ENCODE peak calls at places on chromosomes 13 and 19, in six cellular contexts. One of them, this sample, is unnamed.
A peak's percentile ranks its signal among the peaks of the same experiment; 100 is the strongest.

GRCh38 chr13:76014618-76015315 is 378.6 kb downstream of the LMO7 start:
- DNase-seq in testis: peak; percentile 82
- DNase-seq in T47D: no peak
- DNase-seq in stimulated activated CD4-positive, alpha-beta T cell treated with anti-CD3 and anti-CD28 coated beads, Interleukin-2, amount 100 ng/mL, for 48 hours: no peak
- DNase-seq in NCI-H1105 treated with DMSO at 0.1 percent for 48 hours: no peak
- DNase-seq in EL: peak; percentile 8
- DNase-seq in this sample: no peak

GRCh38 chr19:48182434-48182833 is 12.0 kb downstream of the ZSWIM9 start:
- DNase-seq in testis: peak; percentile 20
- DNase-seq in T47D: no peak
- DNase-seq in stimulated activated CD4-positive, alpha-beta T cell treated with anti-CD3 and anti-CD28 coated beads, Interleukin-2, amount 100 ng/mL, for 48 hours: no peak
- DNase-seq in NCI-H1105 treated with DMSO at 0.1 percent for 48 hours: no peak
- DNase-seq in EL: no peak
- DNase-seq in this sample: no peak

GRCh38 chr13:64551755-64552154 is 2678.4 kb downstream of the PCDH9 start:
- DNase-seq in testis: no peak
- DNase-seq in T47D: no peak
- DNase-seq in stimulated activated CD4-positive, alpha-beta T cell treated with anti-CD3 and anti-CD28 coated beads, Interleukin-2, amount 100 ng/mL, for 48 hours: no peak
- DNase-seq in NCI-H1105 treated with DMSO at 0.1 percent for 48 hours: no peak
- DNase-seq in EL: peak; percentile 85
- DNase-seq in this sample: no peak

GRCh38 chr13:86446311-86446710 is 647.1 kb upstream of the SLITRK6 start:
- DNase-seq in testis: peak; percentile 15
- DNase-seq in T47D: no peak
- DNase-seq in stimulated activated CD4-positive, alpha-beta T cell treated with anti-CD3 and anti-CD28 coated beads, Interleukin-2, amount 100 ng/mL, for 48 hours: no peak
- DNase-seq in NCI-H1105 treated with DMSO at 0.1 percent for 48 hours: no peak
- DNase-seq in EL: no peak
- DNase-seq in this sample: no peak

GRCh38 chr13:32745509-32745908 is 159.3 kb downstream of the PDS5B start:
- DNase-seq in testis: no peak
- DNase-seq in T47D: no peak
- DNase-seq in stimulated activated CD4-positive, alpha-beta T cell treated with anti-CD3 and anti-CD28 coated beads, Interleukin-2, amount 100 ng/mL, for 48 hours: no peak
- DNase-seq in NCI-H1105 treated with DMSO at 0.1 percent for 48 hours: no peak
- DNase-seq in EL: no peak
- DNase-seq in this sample: no peak

GRCh38 chr13:59880468-59880867 is 283.3 kb downstream of the DIAPH3 start:
- DNase-seq in testis: no peak
- DNase-seq in T47D: no peak
- DNase-seq in stimulated activated CD4-positive, alpha-beta T cell treated with anti-CD3 and anti-CD28 coated beads, Interleukin-2, amount 100 ng/mL, for 48 hours: no peak
- DNase-seq in NCI-H1105 treated with DMSO at 0.1 percent for 48 hours: no peak
- DNase-seq in EL: peak; percentile 25
- DNase-seq in this sample: no peak

GRCh38 chr13:71817335-71817734 is 49.7 kb downstream of the DACH1 start:
- DNase-seq in testis: no peak
- DNase-seq in T47D: no peak
- DNase-seq in stimulated activated CD4-positive, alpha-beta T cell treated with anti-CD3 and anti-CD28 coated beads, Interleukin-2, amount 100 ng/mL, for 48 hours: no peak
- DNase-seq in NCI-H1105 treated with DMSO at 0.1 percent for 48 hours: no peak
- DNase-seq in EL: no peak
- DNase-seq in this sample: no peak

GRCh38 chr19:5851302-5851701 is at the start of gene FUT3:
- DNase-seq in testis: no peak
- DNase-seq in T47D: peak; percentile 30
- DNase-seq in stimulated activated CD4-positive, alpha-beta T cell treated with anti-CD3 and anti-CD28 coated beads, Interleukin-2, amount 100 ng/mL, for 48 hours: no peak
- DNase-seq in NCI-H1105 treated with DMSO at 0.1 percent for 48 hours: no peak
- DNase-seq in EL: no peak
- DNase-seq in this sample: no peak

GRCh38 chr13:75913925-75914324 is 277.8 kb downstream of the LMO7 start:
- DNase-seq in testis: no peak
- DNase-seq in T47D: no peak
- DNase-seq in stimulated activated CD4-positive, alpha-beta T cell treated with anti-CD3 and anti-CD28 coated beads, Interleukin-2, amount 100 ng/mL, for 48 hours: no peak
- DNase-seq in NCI-H1105 treated with DMSO at 0.1 percent for 48 hours: no peak
- DNase-seq in EL: no peak
- DNase-seq in this sample: no peak

GRCh38 chr13:52846567-52847321 is 1.7 kb downstream of the PCDH8 start:
- DNase-seq in testis: peak; percentile 83
- DNase-seq in T47D: no peak
- DNase-seq in stimulated activated CD4-positive, alpha-beta T cell treated with anti-CD3 and anti-CD28 coated beads, Interleukin-2, amount 100 ng/mL, for 48 hours: peak; percentile 43
- DNase-seq in NCI-H1105 treated with DMSO at 0.1 percent for 48 hours: no peak
- DNase-seq in EL: peak; percentile 0
- DNase-seq in this sample: peak; percentile 35

GRCh38 chr13:19382111-19382510 is 179.2 kb downstream of the TPTE2 start:
- DNase-seq in testis: no peak
- DNase-seq in T47D: no peak
- DNase-seq in stimulated activated CD4-positive, alpha-beta T cell treated with anti-CD3 and anti-CD28 coated beads, Interleukin-2, amount 100 ng/mL, for 48 hours: no peak
- DNase-seq in NCI-H1105 treated with DMSO at 0.1 percent for 48 hours: no peak
- DNase-seq in EL: no peak
- DNase-seq in this sample: no peak

GRCh38 chr19:31670931-31671330 is 321.7 kb upstream of the TSHZ3 start:
- DNase-seq in testis: no peak
- DNase-seq in T47D: no peak
- DNase-seq in stimulated activated CD4-positive, alpha-beta T cell treated with anti-CD3 and anti-CD28 coated beads, Interleukin-2, amount 100 ng/mL, for 48 hours: no peak
- DNase-seq in NCI-H1105 treated with DMSO at 0.1 percent for 48 hours: no peak
- DNase-seq in EL: no peak
- DNase-seq in this sample: no peak

GRCh38 chr19:29623726-29624488 is 17.8 kb downstream of the POP4 start:
- DNase-seq in testis: no peak
- DNase-seq in T47D: no peak
- DNase-seq in stimulated activated CD4-positive, alpha-beta T cell treated with anti-CD3 and anti-CD28 coated beads, Interleukin-2, amount 100 ng/mL, for 48 hours: peak; percentile 63
- DNase-seq in NCI-H1105 treated with DMSO at 0.1 percent for 48 hours: no peak
- DNase-seq in EL: no peak
- DNase-seq in this sample: no peak

GRCh38 chr13:39370554-39370953 is 232.4 kb downstream of the LHFPL6 start:
- DNase-seq in testis: no peak
- DNase-seq in T47D: peak; percentile 13
- DNase-seq in stimulated activated CD4-positive, alpha-beta T cell treated with anti-CD3 and anti-CD28 coated beads, Interleukin-2, amount 100 ng/mL, for 48 hours: no peak
- DNase-seq in NCI-H1105 treated with DMSO at 0.1 percent for 48 hours: no peak
- DNase-seq in EL: no peak
- DNase-seq in this sample: no peak

GRCh38 chr19:48575931-48576622 is 24.1 kb downstream of the SULT2B1 start:
- DNase-seq in testis: no peak
- DNase-seq in T47D: no peak
- DNase-seq in stimulated activated CD4-positive, alpha-beta T cell treated with anti-CD3 and anti-CD28 coated beads, Interleukin-2, amount 100 ng/mL, for 48 hours: no peak
- DNase-seq in NCI-H1105 treated with DMSO at 0.1 percent for 48 hours: no peak
- DNase-seq in EL: no peak
- DNase-seq in this sample: no peak

GRCh38 chr19:6589711-6590457 is 1.1 kb downstream of the CD70 start:
- DNase-seq in testis: no peak
- DNase-seq in T47D: no peak
- DNase-seq in stimulated activated CD4-positive, alpha-beta T cell treated with anti-CD3 and anti-CD28 coated beads, Interleukin-2, amount 100 ng/mL, for 48 hours: no peak
- DNase-seq in NCI-H1105 treated with DMSO at 0.1 percent for 48 hours: no peak
- DNase-seq in EL: no peak
- DNase-seq in this sample: no peak

GRCh38 chr19:2560369-2560768 is 84.4 kb downstream of the GADD45B start:
- DNase-seq in testis: no peak
- DNase-seq in T47D: no peak
- DNase-seq in stimulated activated CD4-positive, alpha-beta T cell treated with anti-CD3 and anti-CD28 coated beads, Interleukin-2, amount 100 ng/mL, for 48 hours: no peak
- DNase-seq in NCI-H1105 treated with DMSO at 0.1 percent for 48 hours: no peak
- DNase-seq in EL: no peak
- DNase-seq in this sample: no peak

GRCh38 chr13:99865420-99865930 is 106.1 kb downstream of the ZIC5 start:
- DNase-seq in testis: no peak
- DNase-seq in T47D: peak; percentile 47
- DNase-seq in stimulated activated CD4-positive, alpha-beta T cell treated with anti-CD3 and anti-CD28 coated beads, Interleukin-2, amount 100 ng/mL, for 48 hours: no peak
- DNase-seq in NCI-H1105 treated with DMSO at 0.1 percent for 48 hours: no peak
- DNase-seq in EL: no peak
- DNase-seq in this sample: no peak

GRCh38 chr19:48363500-48363809 is 285 bp downstream of the TMEM143 start:
- DNase-seq in testis: no peak
- DNase-seq in T47D: no peak
- DNase-seq in stimulated activated CD4-positive, alpha-beta T cell treated with anti-CD3 and anti-CD28 coated beads, Interleukin-2, amount 100 ng/mL, for 48 hours: no peak
- DNase-seq in NCI-H1105 treated with DMSO at 0.1 percent for 48 hours: no peak
- DNase-seq in EL: no peak
- DNase-seq in this sample: no peak

GRCh38 chr13:73939071-73939380 is 195.2 kb downstream of the KLF12 start:
- DNase-seq in testis: no peak
- DNase-seq in T47D: peak; percentile 23
- DNase-seq in stimulated activated CD4-positive, alpha-beta T cell treated with anti-CD3 and anti-CD28 coated beads, Interleukin-2, amount 100 ng/mL, for 48 hours: no peak
- DNase-seq in NCI-H1105 treated with DMSO at 0.1 percent for 48 hours: no peak
- DNase-seq in EL: no peak
- DNase-seq in this sample: no peak

GRCh38 chr13:113064534-113065405 is 40.8 kb upstream of the F7 start:
- DNase-seq in testis: no peak
- DNase-seq in T47D: no peak
- DNase-seq in stimulated activated CD4-positive, alpha-beta T cell treated with anti-CD3 and anti-CD28 coated beads, Interleukin-2, amount 100 ng/mL, for 48 hours: no peak
- DNase-seq in NCI-H1105 treated with DMSO at 0.1 percent for 48 hours: no peak
- DNase-seq in EL: peak; percentile 53
- DNase-seq in this sample: no peak

This sample was measured in adrenal gland.